ENCODE peak calls at places on chromosomes 1 and 21, in four cellular contexts. One of them, this sample, is unnamed. For H3K4me1, the result is how much of the 10 kb centered on the place peaks cover.

GRCh38 chr1:172909606-172910326 is 141.0 kb downstream of the TNFSF18 start:
- DNase-seq in lower lobe of right lung: no peak
- DNase-seq in testis: no peak
- DNase-seq in keratinocyte: no peak
- DNase-seq in this sample: no peak

GRCh38 chr1:153355445-153356071 is 2.1 kb upstream of the S100A9 start:
- DNase-seq in lower lobe of right lung: peak
- DNase-seq in testis: peak
- DNase-seq in keratinocyte: no peak
- DNase-seq in this sample: no peak

GRCh38 chr1:87632232-87632631 is 303.6 kb downstream of the LMO4 start:
- DNase-seq in lower lobe of right lung: no peak
- DNase-seq in testis: no peak
- DNase-seq in keratinocyte: no peak
- DNase-seq in this sample: no peak

GRCh38 chr1:26500488-26501175 is 28.4 kb downstream of the HMGN2 start:
- DNase-seq in lower lobe of right lung: peak
- DNase-seq in testis: peak
- DNase-seq in keratinocyte: peak
- DNase-seq in this sample: peak

GRCh38 chr21:45119812-45120211 is 45.4 kb downstream of the ADARB1 start:
- DNase-seq in lower lobe of right lung: no peak
- DNase-seq in testis: no peak
- DNase-seq in keratinocyte: no peak
- DNase-seq in this sample: no peak

GRCh38 chr21:33799378-33800090 is 116.1 kb downstream of the ATP5PO start:
- DNase-seq in lower lobe of right lung: no peak
- DNase-seq in testis: peak
- DNase-seq in keratinocyte: no peak
- DNase-seq in this sample: no peak

GRCh38 chr1:4593106-4593505 is 61.3 kb upstream of the AJAP1 start:
- DNase-seq in lower lobe of right lung: no peak
- DNase-seq in testis: no peak
- DNase-seq in keratinocyte: no peak
- DNase-seq in this sample: no peak

GRCh38 chr1:116988248-116988647 is 13.3 kb upstream of the CD101 start:
- DNase-seq in lower lobe of right lung: no peak
- DNase-seq in testis: no peak
- DNase-seq in keratinocyte: no peak
- DNase-seq in this sample: no peak

GRCh38 chr1:54331091-54331772 is 75.0 kb downstream of the SSBP3 start:
- DNase-seq in lower lobe of right lung: no peak
- DNase-seq in testis: no peak
- DNase-seq in keratinocyte: no peak
- DNase-seq in this sample: no peak

GRCh38 chr1:3018051-3018471 is 3.2 kb upstream of the ACTRT2 start:
- DNase-seq in lower lobe of right lung: no peak
- DNase-seq in testis: no peak
- DNase-seq in keratinocyte: no peak
- DNase-seq in this sample: no peak

GRCh38 chr1:63920154-63921117 is 146.6 kb downstream of the ROR1 start:
- DNase-seq in lower lobe of right lung: no peak
- DNase-seq in testis: no peak
- DNase-seq in keratinocyte: peak
- DNase-seq in this sample: no peak

GRCh38 chr1:157110003-157110402 is 10.4 kb upstream of the ETV3L start:
- DNase-seq in lower lobe of right lung: no peak
- DNase-seq in testis: no peak
- DNase-seq in keratinocyte: no peak
- DNase-seq in this sample: no peak

GRCh38 chr1:117077267-117077666 is 17.1 kb downstream of the TTF2 start:
- DNase-seq in lower lobe of right lung: no peak
- DNase-seq in testis: no peak
- DNase-seq in keratinocyte: peak
- DNase-seq in this sample: no peak

GRCh38 chr1:5637171-5637570 is 355.1 kb downstream of the NPHP4 start:
- DNase-seq in lower lobe of right lung: no peak
- DNase-seq in testis: peak
- DNase-seq in keratinocyte: no peak
- DNase-seq in this sample: no peak

GRCh38 chr1:61851849-61852692 is 109.8 kb downstream of the PATJ start:
- DNase-seq in lower lobe of right lung: no peak
- DNase-seq in testis: no peak
- DNase-seq in keratinocyte: no peak
- DNase-seq in this sample: no peak

GRCh38 chr1:178461104-178461503 is 35.7 kb downstream of the CLEC20A start:
- DNase-seq in lower lobe of right lung: no peak
- DNase-seq in testis: no peak
- DNase-seq in keratinocyte: no peak
- DNase-seq in this sample: no peak

GRCh38 chr1:115977481-115978258 is 1.4 kb downstream of the SLC22A15 start:
- DNase-seq in lower lobe of right lung: peak
- DNase-seq in testis: no peak
- DNase-seq in keratinocyte: peak
- DNase-seq in this sample: no peak

GRCh38 chr1:149936992-149937705 is 470 bp upstream of the MTMR11 start:
- DNase-seq in lower lobe of right lung: no peak
- DNase-seq in testis: peak
- DNase-seq in keratinocyte: peak
- DNase-seq in this sample: no peak

GRCh38 chr1:198623920-198624647 is 14.8 kb upstream of the PTPRC start:
- DNase-seq in lower lobe of right lung: no peak
- DNase-seq in testis: no peak
- DNase-seq in keratinocyte: no peak
- DNase-seq in this sample: no peak

GRCh38 chr1:111275780-111276433 is 14.7 kb upstream of the CHIA start:
- DNase-seq in lower lobe of right lung: no peak
- DNase-seq in testis: no peak
- DNase-seq in keratinocyte: no peak
- DNase-seq in this sample: no peak

GRCh38 chr1:59291566-59291965 is 5.3 kb upstream of the FGGY start:
- DNase-seq in lower lobe of right lung: no peak
- DNase-seq in testis: no peak
- DNase-seq in keratinocyte: no peak
- DNase-seq in this sample: no peak

GRCh38 chr1:216632980-216633379 is 90.2 kb downstream of the ESRRG start:
- DNase-seq in lower lobe of right lung: no peak
- DNase-seq in testis: no peak
- DNase-seq in keratinocyte: no peak
- DNase-seq in this sample: no peak

GRCh38 chr1:169105434-169106094 is 926 bp upstream of the ATP1B1 start:
- DNase-seq in lower lobe of right lung: peak
- DNase-seq in testis: peak
- DNase-seq in keratinocyte: no peak
- DNase-seq in this sample: no peak

GRCh38 chr1:59232209-59232608 is 64.7 kb upstream of the FGGY start:
- DNase-seq in lower lobe of right lung: no peak
- DNase-seq in testis: no peak
- DNase-seq in keratinocyte: no peak
- DNase-seq in this sample: peak

GRCh38 chr1:109891930-109892329 is 18.7 kb upstream of the CSF1 start:
- DNase-seq in lower lobe of right lung: no peak
- DNase-seq in testis: no peak
- DNase-seq in keratinocyte: no peak
- DNase-seq in this sample: no peak

GRCh38 chr1:59375321-59376220 is 78.7 kb downstream of the FGGY start:
- DNase-seq in lower lobe of right lung: no peak
- DNase-seq in testis: no peak
- DNase-seq in keratinocyte: peak
- DNase-seq in this sample: no peak

GRCh38 chr1:61641578-61642336 is 83.2 kb downstream of the TM2D1 start:
- DNase-seq in lower lobe of right lung: peak
- DNase-seq in testis: peak
- DNase-seq in keratinocyte: no peak
- DNase-seq in this sample: peak

GRCh38 chr1:23591460-23592208 is 32.3 kb upstream of the ID3 start:
- DNase-seq in lower lobe of right lung: no peak
- DNase-seq in testis: no peak
- DNase-seq in keratinocyte: no peak
- DNase-seq in this sample: no peak

GRCh38 chr1:53145619-53145941 is 3.1 kb upstream of the SLC1A7 start:
- DNase-seq in lower lobe of right lung: no peak
- DNase-seq in testis: no peak
- DNase-seq in keratinocyte: no peak
- DNase-seq in this sample: no peak

GRCh38 chr1:32867151-32867550 is 3.6 kb downstream of the FNDC5 start:
- DNase-seq in lower lobe of right lung: no peak
- DNase-seq in testis: peak
- DNase-seq in keratinocyte: no peak
- DNase-seq in this sample: no peak

GRCh38 chr1:32864375-32865019 is 6.2 kb downstream of the FNDC5 start:
- DNase-seq in lower lobe of right lung: no peak
- DNase-seq in testis: no peak
- DNase-seq in keratinocyte: no peak
- DNase-seq in this sample: no peak

GRCh38 chr1:32863516-32864245 is 7.0 kb downstream of the FNDC5 start:
- DNase-seq in lower lobe of right lung: no peak
- DNase-seq in testis: no peak
- DNase-seq in keratinocyte: no peak
- DNase-seq in this sample: no peak

GRCh38 chr1:32867671-32868070 is 3.0 kb downstream of the FNDC5 start:
- DNase-seq in lower lobe of right lung: no peak
- DNase-seq in testis: peak
- DNase-seq in keratinocyte: no peak
- DNase-seq in this sample: no peak

DNA sequence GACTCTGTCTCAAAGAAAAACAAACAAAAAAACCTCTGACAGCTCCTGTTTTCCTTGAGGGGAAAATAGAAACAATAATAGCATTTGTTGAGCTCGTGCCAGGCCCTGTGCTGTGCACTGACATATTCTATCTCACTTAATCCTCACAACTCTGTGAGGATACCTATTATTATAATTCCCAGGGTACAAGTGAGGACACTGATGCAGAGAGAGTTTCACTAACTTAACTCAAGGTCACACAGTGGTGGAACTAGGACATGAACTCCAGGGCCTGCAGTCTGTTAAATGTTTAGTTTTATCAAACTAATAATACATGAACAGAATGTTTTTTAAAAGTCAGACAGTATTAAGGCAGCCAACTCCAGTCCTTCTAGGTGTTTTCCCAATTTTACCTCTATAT is 5.1 kb downstream of the FNDC5 start:
- DNase-seq in lower lobe of right lung: no peak
- DNase-seq in testis: no peak
- DNase-seq in keratinocyte: no peak
- DNase-seq in this sample: no peak
- H3K4me1 ChIP-seq in lower lobe of right lung: under half
- H3K4me1 ChIP-seq in testis: under half
- H3K4me1 ChIP-seq in keratinocyte: under half
- H3K4me1 ChIP-seq in this sample: half or more

DNA sequence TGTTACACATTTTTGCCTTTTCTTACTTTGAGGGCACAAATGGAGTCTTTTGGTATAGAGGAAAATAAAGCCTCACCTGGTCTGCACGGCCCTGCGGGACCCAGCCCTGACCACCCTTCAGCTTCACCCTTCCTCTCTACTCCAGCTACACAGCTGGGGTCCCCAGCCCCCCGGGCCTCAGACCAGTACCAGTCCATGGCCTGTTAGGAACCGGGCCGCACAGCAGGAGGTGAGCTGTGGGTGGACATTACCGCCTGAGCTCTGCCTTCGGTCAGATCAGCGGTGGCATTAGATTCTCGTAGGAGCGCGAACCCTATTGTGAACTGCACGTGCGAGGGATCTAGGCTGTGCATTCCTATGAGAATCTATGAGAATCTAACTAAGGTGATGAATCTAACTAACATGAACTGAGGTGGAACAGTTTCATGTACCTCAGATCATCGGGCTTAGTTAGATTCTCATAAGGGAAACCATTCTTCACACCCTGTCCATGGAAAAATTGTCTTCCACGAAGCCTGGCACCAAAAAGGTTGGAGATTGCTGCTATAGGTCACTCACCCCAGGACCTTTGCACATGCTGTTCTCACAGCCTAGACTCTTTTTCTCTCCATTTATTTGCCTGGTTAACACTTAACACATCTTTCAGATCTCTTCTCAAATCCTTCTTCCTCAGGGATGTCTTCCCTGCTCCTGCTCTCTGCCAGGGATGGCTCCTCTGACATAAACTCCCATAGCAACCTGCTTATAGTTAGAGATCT is 37.5 kb upstream of the ECE1 start:
- DNase-seq in lower lobe of right lung: no peak
- DNase-seq in testis: no peak
- DNase-seq in keratinocyte: no peak
- DNase-seq in this sample: no peak
- H3K4me1 ChIP-seq in lower lobe of right lung: half or more
- H3K4me1 ChIP-seq in testis: half or more
- H3K4me1 ChIP-seq in keratinocyte: under half
- H3K4me1 ChIP-seq in this sample: half or more

GRCh38 chr1:223707270-223708000 is 4.9 kb upstream of the CAPN2 start:
- DNase-seq in lower lobe of right lung: peak
- DNase-seq in testis: peak
- DNase-seq in keratinocyte: peak
- DNase-seq in this sample: no peak
- H3K4me1 ChIP-seq in lower lobe of right lung: half or more
- H3K4me1 ChIP-seq in testis: half or more
- H3K4me1 ChIP-seq in keratinocyte: under half
- H3K4me1 ChIP-seq in this sample: under half

GRCh38 chr1:207745839-207746767 is 5.8 kb upstream of the CD46 start:
- DNase-seq in lower lobe of right lung: no peak
- DNase-seq in testis: no peak
- DNase-seq in keratinocyte: no peak
- DNase-seq in this sample: no peak

GRCh38 chr1:207750901-207751300 is 953 bp upstream of the CD46 start:
- DNase-seq in lower lobe of right lung: no peak
- DNase-seq in testis: no peak
- DNase-seq in keratinocyte: no peak
- DNase-seq in this sample: no peak

GRCh38 chr1:207747627-207748492 is 4.0 kb upstream of the CD46 start:
- DNase-seq in lower lobe of right lung: no peak
- DNase-seq in testis: peak
- DNase-seq in keratinocyte: no peak
- DNase-seq in this sample: no peak

GRCh38 chr1:207751790-207752455 is at the start of gene CD46:
- DNase-seq in lower lobe of right lung: peak
- DNase-seq in testis: peak
- DNase-seq in keratinocyte: peak
- DNase-seq in this sample: peak

GRCh38 chr1:207748737-207749528 is 2.9 kb upstream of the CD46 start:
- DNase-seq in lower lobe of right lung: no peak
- DNase-seq in testis: no peak
- DNase-seq in keratinocyte: no peak
- DNase-seq in this sample: no peak
- H3K4me1 ChIP-seq in lower lobe of right lung: under half
- H3K4me1 ChIP-seq in testis: under half
- H3K4me1 ChIP-seq in keratinocyte: under half
- H3K4me1 ChIP-seq in this sample: under half